ENCODE peak calls at places on chromosomes 1 and 21, in ten cellular contexts. X is MM.1S; D is NAMALWA; Q is stimulated activated CD4-positive, alpha-beta T cell treated with anti-CD3 and anti-CD28 coated beads, Interleukin-4, amount 100 ng/mL, for 1 hour; I is activated CD4-positive, alpha-beta T cell treated with anti-CD3 and anti-CD28 coated beads, Interleukin-2, amount 10 ng/mL, durations not matched to agents 7 days and 5 days; Y is heart left ventricle; A is CD4-positive, CD25-positive, alpha-beta regulatory T cell; L is T-helper 9 cell; S is T-helper 1 cell; C is activated T-cell treated with anti-CD3 and anti-CD28 coated beads, Interleukin-2, amount 50 U/mL, for 4 hours. F is an unnamed sample.
A peak's percentile ranks its signal among the peaks of the same experiment; 100 is the strongest.

GRCh38 chr1:246503341-246503740 is 3.7 kb downstream of the SMYD3 start:
- DNase-seq in X (no peak), D (no peak), Q (no peak), I (no peak), Y (no peak), A (no peak), L (no peak), S (no peak), C (no peak), F (no peak)

GRCh38 chr1:53081384-53082066 is 19.5 kb downstream of the PODN start:
- DNase-seq in X (no peak), D (no peak), Q (no peak), I (no peak), Y (peak; percentile 42), A (no peak), L (no peak), S (no peak), C (no peak), F (no peak)

GRCh38 chr1:5982868-5983267 is 9.4 kb downstream of the NPHP4 start:
- DNase-seq in X (no peak), D (no peak), Q (no peak), I (no peak), Y (no peak), A (no peak), L (no peak), S (no peak), C (no peak), F (no peak)

GRCh38 chr1:12085643-12086260 is 22.6 kb downstream of the TNFRSF8 start:
- DNase-seq in X (no peak), D (no peak), Q (no peak), I (no peak), Y (no peak), A (no peak), L (no peak), S (no peak), C (no peak), F (no peak)

GRCh38 chr1:153963850-153964331 is 554 bp upstream of the SLC39A1 start:
- DNase-seq in X (peak; percentile 34), D (no peak), Q (no peak), I (no peak), Y (no peak), A (no peak), L (no peak), S (no peak), C (no peak), F (no peak)

GRCh38 chr1:161300478-161300877 is 9.3 kb downstream of the MPZ start:
- DNase-seq in X (no peak), D (no peak), Q (no peak), I (no peak), Y (no peak), A (no peak), L (no peak), S (no peak), C (no peak), F (no peak)

GRCh38 chr1:227071898-227072587 is 131.9 kb downstream of the COQ8A start:
- DNase-seq in X (no peak), D (no peak), Q (no peak), I (no peak), Y (no peak), A (no peak), L (no peak), S (no peak), C (no peak), F (no peak)

GRCh38 chr1:68232354-68233148 is at the start of gene WLS:
- DNase-seq in X (peak; percentile 34), D (no peak), Q (no peak), I (no peak), Y (peak; percentile 90), A (no peak), L (no peak), S (no peak), C (no peak), F (no peak)

GRCh38 chr21:26710155-26710554 is 135.1 kb downstream of the ADAMTS1 start:
- DNase-seq in X (no peak), D (no peak), Q (no peak), I (no peak), Y (no peak), A (no peak), L (no peak), S (no peak), C (no peak), F (no peak)

GRCh38 chr1:210232524-210233215 is at the start of gene SERTAD4:
- DNase-seq in X (no peak), D (no peak), Q (no peak), I (no peak), Y (peak; percentile 76), A (no peak), L (no peak), S (no peak), C (no peak), F (no peak)

GRCh38 chr21:20875741-20876140 is 122.5 kb upstream of the NCAM2 start:
- DNase-seq in X (no peak), D (no peak), Q (no peak), I (no peak), Y (no peak), A (no peak), L (no peak), S (no peak), C (no peak), F (no peak)

GRCh38 chr1:243756529-243756928 is 93.5 kb downstream of the AKT3 start:
- DNase-seq in X (no peak), D (no peak), Q (no peak), I (no peak), Y (no peak), A (no peak), L (no peak), S (no peak), C (no peak), F (no peak)

GRCh38 chr1:97820470-97821188 is 100.2 kb downstream of the DPYD start:
- DNase-seq in X (peak; percentile 42), D (peak; percentile 73), Q (no peak), I (no peak), Y (no peak), A (peak; percentile 41), L (no peak), S (no peak), C (no peak), F (no peak)

GRCh38 chr1:158793604-158794003 is 12.6 kb upstream of the OR6N2 start:
- DNase-seq in X (peak; percentile 53), D (peak; percentile 53), Q (peak; percentile 28), I (peak; percentile 32), Y (no peak), A (peak; percentile 57), L (peak; percentile 5), S (no peak), C (peak; percentile 11), F (no peak)